ENCODE peak calls at places on chromosomes 13 and 19, in five cellular contexts. T, Q, D, Y and H are unnamed samples.

GRCh38 chr19:19064811-19065745 is 1.3 kb downstream of the SLC25A42 start:
- DNase-seq in Q (no peak), D (peak; percentile 31), T (no peak), Y (peak; percentile 14), H (no peak)

GRCh38 chr19:47227347-47228167 is 3.4 kb downstream of the BBC3 start:
- DNase-seq in T (peak; percentile 28), Q (no peak), D (no peak), Y (peak; percentile 36), H (peak; percentile 40)

GRCh38 chr13:51902776-51903175 is 41.0 kb downstream of the CCDC70 start:
- DNase-seq in D (no peak), Q (no peak), Y (no peak), T (no peak), H (no peak)

GRCh38 chr19:13149628-13150186 is 468 bp downstream of the STX10 start:
- DNase-seq in Q (no peak), T (peak; percentile 9), D (peak; percentile 32), Y (peak; percentile 54), H (no peak)

GRCh38 chr19:54179921-54180452 is 7.0 kb upstream of the TMC4 start:
- DNase-seq in T (no peak), Q (peak; percentile 44), D (no peak), Y (peak; percentile 54), H (peak; percentile 22)

GRCh38 chr13:107847406-107847805 is 367.9 kb downstream of the LIG4 start:
- DNase-seq in T (no peak), Q (no peak), Y (no peak), D (no peak), H (no peak)

GRCh38 chr19:50497030-50497420 is 14.0 kb downstream of the JOSD2 start:
- DNase-seq in D (no peak), Q (no peak), Y (no peak), T (no peak), H (no peak)

GRCh38 chr19:37077615-37077928 is 661 bp upstream of the ZNF420 start:
- DNase-seq in D (no peak), T (no peak), Q (no peak), Y (no peak), H (no peak)

GRCh38 chr13:44141213-44141724 is 232.4 kb upstream of the SERP2 start:
- DNase-seq in Q (no peak), Y (no peak), D (no peak), T (no peak), H (no peak)

GRCh38 chr19:49497047-49497789 is 984 bp downstream of the RPS11 start:
- DNase-seq in Y (peak; percentile 21), Q (no peak), T (peak; percentile 71), D (no peak), H (no peak)

GRCh38 chr19:28710278-28710677 is 502.7 kb downstream of the UQCRFS1 start:
- DNase-seq in Q (peak; percentile 4), T (no peak), D (no peak), Y (no peak), H (no peak)

GRCh38 chr19:16588089-16588823 is 16.0 kb upstream of the SLC35E1 start:
- DNase-seq in T (peak; percentile 61), Q (no peak), Y (peak; percentile 50), D (peak; percentile 49), H (peak; percentile 43)

GRCh38 chr19:57056972-57057371 is 62.8 kb upstream of the USP29 start:
- DNase-seq in Y (no peak), D (no peak), T (no peak), Q (no peak), H (no peak)

GRCh38 chr13:71625694-71626093 is 241.3 kb downstream of the DACH1 start:
- DNase-seq in T (no peak), D (no peak), Y (no peak), Q (no peak), H (no peak)

GRCh38 chr19:45668342-45668871 is 386 bp downstream of the GIPR start:
- DNase-seq in Q (no peak), T (no peak), Y (no peak), D (no peak), H (no peak)

GRCh38 chr13:110001622-110002275 is 215.4 kb upstream of the IRS2 start:
- DNase-seq in D (no peak), T (no peak), Q (no peak), Y (no peak), H (no peak)

GRCh38 chr13:57630661-57631606 is 610 bp upstream of the PCDH17 start:
- DNase-seq in Q (no peak), D (no peak), Y (peak; percentile 54), T (no peak), H (peak; percentile 61)

GRCh38 chr13:46469064-46469463 is 82.0 kb upstream of the RUBCNL start:
- DNase-seq in T (no peak), Q (no peak), Y (no peak), D (no peak), H (no peak)

GRCh38 chr19:20787766-20788165 is 11.7 kb downstream of the ZNF66 start:
- DNase-seq in Y (no peak), T (no peak), D (no peak), Q (no peak), H (no peak)

GRCh38 chr19:18995804-18996241 is 37.5 kb downstream of the SUGP2 start:
- DNase-seq in Y (peak; percentile 60), Q (no peak), T (no peak), D (peak; percentile 10), H (peak; percentile 65)

GRCh38 chr13:111505175-111505777 is 184.8 kb downstream of the TEX29 start:
- DNase-seq in T (no peak), Q (no peak), Y (no peak), D (no peak), H (no peak)